ENCODE peak calls at places on chromosomes 12 and 14, in eight cellular contexts. Q is A549, I is HepG2, U is stomach, E is H1, R is tibial nerve, K is GM12878, Z is upper lobe of left lung. S is an unnamed sample.

GRCh38 chr14:91331761-91332447 is 85.7 kb downstream of the CCDC88C start:
- DNase-seq in Q (no peak), I (no peak), U (no peak), E (no peak), R (no peak), K (no peak), Z (peak), S (no peak)

GRCh38 chr14:35252485-35252884 is 39.7 kb upstream of the PSMA6 start:
- DNase-seq in Q (no peak), I (no peak), U (no peak), E (no peak), R (no peak), K (no peak), Z (no peak), S (no peak)

GRCh38 chr12:40734283-40734682 is 42.0 kb downstream of the CNTN1 start:
- DNase-seq in Q (no peak), I (no peak), U (no peak), E (no peak), R (no peak), K (no peak), Z (no peak), S (no peak)

GRCh38 chr12:103647267-103647666 is 60.2 kb downstream of the STAB2 start:
- DNase-seq in Q (no peak), I (no peak), U (no peak), E (no peak), R (no peak), K (no peak), Z (no peak), S (no peak)

GRCh38 chr12:89411846-89412245 is 59.5 kb upstream of the DUSP6 start:
- DNase-seq in Q (no peak), I (no peak), U (no peak), E (no peak), R (no peak), K (no peak), Z (no peak), S (no peak)

GRCh38 chr12:13211859-13212664 is 15.5 kb downstream of the EMP1 start:
- DNase-seq in Q (peak), I (peak), U (peak), E (peak), R (peak), K (no peak), Z (peak), S (no peak)

GRCh38 chr12:1606021-1606622 is 11.7 kb upstream of the FBXL14 start:
- DNase-seq in Q (peak), I (peak), U (peak), E (no peak), R (peak), K (peak), Z (peak), S (peak)

GRCh38 chr12:712172-712863 is 40.1 kb upstream of the WNK1 start:
- DNase-seq in Q (no peak), I (no peak), U (no peak), E (no peak), R (no peak), K (no peak), Z (no peak), S (no peak)

GRCh38 chr14:99271951-99272668 is at the start of gene BCL11B:
- DNase-seq in Q (peak), I (peak), U (peak), E (peak), R (peak), K (peak), Z (peak), S (peak)

GRCh38 chr14:68322970-68323620 is 469.8 kb downstream of the ZFP36L1 start:
- DNase-seq in Q (no peak), I (peak), U (peak), E (no peak), R (no peak), K (no peak), Z (no peak), S (no peak)

GRCh38 chr14:68957688-68958248 is 21.3 kb downstream of the ACTN1 start:
- DNase-seq in Q (no peak), I (no peak), U (no peak), E (no peak), R (no peak), K (no peak), Z (no peak), S (no peak)

GRCh38 chr14:103711516-103712431 is 3.5 kb downstream of the XRCC3 start:
- DNase-seq in Q (no peak), I (no peak), U (peak), E (no peak), R (no peak), K (no peak), Z (peak), S (no peak)

GRCh38 chr14:95787941-95788340 is 74.0 kb upstream of the TCL1A start:
- DNase-seq in Q (no peak), I (no peak), U (no peak), E (no peak), R (no peak), K (no peak), Z (no peak), S (no peak)

GRCh38 chr12:124344526-124344925 is 49.6 kb downstream of the RFLNA start:
- DNase-seq in Q (no peak), I (no peak), U (no peak), E (no peak), R (no peak), K (no peak), Z (no peak), S (no peak)

GRCh38 chr12:108635997-108636808 is 2.5 kb upstream of the SELPLG start:
- DNase-seq in Q (no peak), I (no peak), U (no peak), E (no peak), R (no peak), K (no peak), Z (no peak), S (peak)

GRCh38 chr12:120651821-120652220 is 11.4 kb downstream of the CABP1 start:
- DNase-seq in Q (no peak), I (no peak), U (no peak), E (no peak), R (no peak), K (no peak), Z (no peak), S (no peak)

GRCh38 chr14:99769123-99769522 is 24.1 kb upstream of the EML1 start:
- DNase-seq in Q (no peak), I (no peak), U (no peak), E (no peak), R (no peak), K (no peak), Z (no peak), S (peak)

GRCh38 chr12:100251917-100252316 is 15.0 kb downstream of the DEPDC4 start:
- DNase-seq in Q (no peak), I (peak), U (no peak), E (no peak), R (no peak), K (no peak), Z (peak), S (no peak)

GRCh38 chr14:89243286-89243685 is 173.7 kb downstream of the FOXN3 start:
- DNase-seq in Q (no peak), I (no peak), U (no peak), E (no peak), R (no peak), K (no peak), Z (no peak), S (no peak)

GRCh38 chr12:122991623-122992275 is 11.3 kb downstream of the ARL6IP4 start:
- DNase-seq in Q (no peak), I (no peak), U (no peak), E (no peak), R (no peak), K (no peak), Z (no peak), S (no peak)
- TF ChIP-seq EP300 in Q (no peak), I (no peak), U (no peak), E (no peak), R (no peak), K (no peak), Z (no peak), S (no peak)

DNA sequence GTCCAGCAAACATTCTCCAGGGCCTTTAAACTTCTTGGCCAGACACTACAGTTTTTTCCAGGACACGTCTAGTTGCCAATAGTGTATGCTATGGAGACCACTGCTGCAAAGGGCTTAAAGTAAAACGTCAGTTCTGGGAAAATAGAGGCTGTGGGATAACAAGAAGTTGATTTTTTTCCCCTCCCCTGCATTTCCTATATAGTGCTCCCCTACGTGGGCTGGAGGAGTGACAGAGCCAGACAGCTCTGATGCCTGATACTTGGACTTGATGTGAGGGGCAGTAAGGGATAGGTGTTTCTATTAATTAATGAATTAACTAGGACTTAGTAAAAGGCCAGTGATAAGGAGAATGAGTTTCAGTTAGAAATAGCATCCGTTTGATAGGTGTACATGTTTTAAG is 2.4 kb downstream of the ACVR1B start:
- DNase-seq in Q (no peak), I (no peak), U (no peak), E (no peak), R (no peak), K (no peak), Z (no peak), S (no peak)
- H3K27ac ChIP-seq in Q (peak), I (peak), U (peak), E (no peak), R (peak), K (no peak), Z (peak), S (peak)

GRCh38 chr12:51341259-51342007 is 5.0 kb downstream of the CELA1 start:
- DNase-seq in Q (peak), I (peak), U (peak), E (peak), R (peak), K (peak), Z (peak), S (peak)
- H3K4me3 ChIP-seq in Q (no peak), I (no peak), U (peak), E (no peak), R (no peak), K (no peak), Z (peak), S (no peak)

GRCh38 chr14:77144412-77145115 is 3.0 kb upstream of the ZDHHC22 start:
- DNase-seq in Q (no peak), I (no peak), U (no peak), E (no peak), R (no peak), K (no peak), Z (no peak), S (no peak)
- TF ChIP-seq EP300 in Q (no peak), I (no peak), U (no peak), E (no peak), R (no peak), K (no peak), Z (no peak), S (no peak)

GRCh38 chr12:52435659-52435999 is 1.5 kb upstream of the KRT75 start:
- DNase-seq in Q (no peak), I (no peak), U (no peak), E (no peak), R (no peak), K (no peak), Z (no peak), S (no peak)
- H3K27ac ChIP-seq in Q (no peak), I (no peak), U (no peak), E (no peak), R (no peak), K (no peak), Z (no peak), S (peak)

GRCh38 chr14:81534510-81535074 is 939 bp upstream of the SEL1L start:
- DNase-seq in Q (no peak), I (peak), U (no peak), E (no peak), R (no peak), K (no peak), Z (no peak), S (no peak)
- H3K4me3 ChIP-seq in Q (peak), I (peak), U (peak), E (no peak), R (no peak), K (peak), Z (no peak), S (no peak)

DNA sequence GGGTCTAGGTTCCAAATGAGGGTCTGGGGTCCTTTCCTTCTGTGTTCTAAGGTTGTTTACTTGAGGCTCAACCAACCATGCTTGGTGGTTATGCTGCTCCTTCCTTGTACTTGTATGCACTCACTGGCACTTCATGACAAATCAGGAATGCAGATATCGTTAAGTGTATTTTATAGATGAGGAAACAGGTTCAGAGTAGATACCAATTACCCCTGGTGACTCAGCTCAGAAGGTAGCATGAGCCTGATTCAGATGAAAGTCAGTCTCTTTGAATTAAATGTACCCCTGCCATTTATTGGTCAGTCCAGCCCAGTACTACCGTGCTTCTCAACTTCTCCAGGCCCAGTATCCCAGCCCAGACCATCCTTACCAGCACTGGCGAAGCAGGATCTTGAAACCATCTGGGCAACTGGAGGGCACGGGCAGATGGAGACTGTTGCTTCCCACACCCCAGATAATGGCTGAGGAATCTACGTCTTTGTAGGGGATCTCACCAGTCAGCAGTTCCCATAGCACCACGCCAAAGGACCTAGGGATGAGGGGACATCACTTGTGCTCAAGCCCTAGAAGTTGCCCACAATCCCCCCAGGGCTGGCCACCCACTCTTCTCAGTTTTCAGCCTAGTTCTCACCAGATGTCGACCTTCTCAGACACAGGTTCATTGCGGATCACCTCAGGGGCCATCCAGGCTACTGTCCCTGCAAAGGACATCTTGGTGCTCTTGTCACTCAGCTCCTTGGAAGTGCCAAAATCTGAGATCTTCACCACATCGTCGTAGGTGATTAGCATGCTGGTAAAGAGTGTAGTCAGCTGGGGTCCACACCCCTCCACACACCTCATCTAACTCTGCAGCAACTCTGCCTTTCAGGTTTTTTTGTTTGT is 14.3 kb downstream of the MAP3K12 start:
- DNase-seq in Q (no peak), I (no peak), U (no peak), E (no peak), R (no peak), K (no peak), Z (no peak), S (no peak)
- TF ChIP-seq EP300 in Q (no peak), I (no peak), U (no peak), E (no peak), R (no peak), K (no peak), Z (no peak), S (no peak)

DNA sequence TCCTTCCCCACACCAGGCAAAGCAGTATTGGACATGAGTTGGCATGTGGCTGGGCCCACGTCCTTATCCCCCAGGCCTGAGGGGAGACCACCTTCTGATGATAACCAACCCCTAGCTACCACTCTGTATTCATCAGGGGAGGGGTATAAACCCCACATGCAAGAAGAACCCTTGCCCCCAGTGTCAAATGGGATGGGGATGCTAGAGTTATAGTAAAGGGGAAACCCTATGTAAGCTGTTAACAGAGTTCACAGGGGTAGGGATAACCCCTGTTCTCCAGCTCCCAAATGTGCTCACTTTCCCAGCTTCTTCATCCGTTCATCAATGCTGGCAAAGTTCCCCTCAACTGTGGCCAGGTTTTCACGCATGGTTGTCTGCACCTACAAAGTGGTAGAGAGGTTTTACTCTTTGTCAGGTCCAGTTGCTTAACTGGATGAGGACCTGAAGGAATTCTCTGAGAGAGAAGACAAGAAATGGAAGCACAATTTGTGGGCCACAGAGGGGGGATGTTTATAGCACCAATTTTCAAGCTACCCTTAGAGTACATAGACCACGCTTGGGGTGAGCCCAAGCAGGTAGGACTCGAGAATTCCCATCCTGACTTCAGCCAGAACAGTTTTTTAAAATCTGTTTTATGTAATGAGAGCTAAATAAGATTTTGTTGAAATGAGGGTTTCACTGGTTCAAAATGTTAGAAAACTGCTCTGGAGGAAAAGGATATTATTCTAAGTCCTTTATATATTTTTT is 7.9 kb downstream of the MBD6 start:
- DNase-seq in Q (no peak), I (no peak), U (no peak), E (no peak), R (no peak), K (no peak), Z (no peak), S (no peak)
- H3K27ac ChIP-seq in Q (no peak), I (no peak), U (no peak), E (no peak), R (no peak), K (no peak), Z (no peak), S (no peak)

DNA sequence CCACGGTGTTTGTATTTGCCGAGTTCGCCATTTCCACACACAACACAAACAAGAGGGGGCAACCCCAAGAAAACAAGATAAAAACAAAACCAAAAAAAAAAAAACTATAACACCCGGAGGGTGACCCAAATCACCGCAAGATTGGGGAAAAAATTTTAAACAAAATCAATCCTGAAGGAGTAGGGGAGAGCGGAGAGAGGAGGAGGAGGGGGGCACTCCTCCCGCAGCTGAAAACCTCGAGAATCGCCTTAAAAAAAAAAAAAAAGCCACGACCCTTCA is 332 bp downstream of the GTF2A1 start:
- DNase-seq in Q (no peak), I (no peak), U (no peak), E (no peak), R (no peak), K (no peak), Z (no peak), S (no peak)
- H3K4me3 ChIP-seq in Q (peak), I (peak), U (peak), E (peak), R (peak), K (peak), Z (peak), S (peak)